ENCODE peak calls at places on chromosome 16, in nine cellular contexts. One of them, this sample, is unnamed.

GRCh38 chr16:30747331-30747730 is 894 bp upstream of the PHKG2 start:
- DNase-seq in spleen: no peak
- DNase-seq in prostate gland: no peak
- DNase-seq in GM12878: no peak
- DNase-seq in HCT116: no peak
- DNase-seq in stomach: no peak
- DNase-seq in breast epithelium: no peak
- DNase-seq in transverse colon: no peak
- DNase-seq in sigmoid colon: no peak
- DNase-seq in this sample: no peak

GRCh38 chr16:3188925-3189825 is 1.2 kb downstream of the OR1F1 start:
- DNase-seq in spleen: peak
- DNase-seq in prostate gland: no peak
- DNase-seq in GM12878: no peak
- DNase-seq in HCT116: no peak
- DNase-seq in stomach: no peak
- DNase-seq in breast epithelium: no peak
- DNase-seq in transverse colon: no peak
- DNase-seq in sigmoid colon: no peak
- DNase-seq in this sample: no peak

GRCh38 chr16:17350212-17350611 is 120.5 kb downstream of the XYLT1 start:
- DNase-seq in spleen: peak
- DNase-seq in prostate gland: no peak
- DNase-seq in GM12878: no peak
- DNase-seq in HCT116: no peak
- DNase-seq in stomach: no peak
- DNase-seq in breast epithelium: no peak
- DNase-seq in transverse colon: no peak
- DNase-seq in sigmoid colon: no peak
- DNase-seq in this sample: no peak

GRCh38 chr16:80899804-80900592 is 95.6 kb upstream of the CDYL2 start:
- DNase-seq in spleen: no peak
- DNase-seq in prostate gland: peak
- DNase-seq in GM12878: no peak
- DNase-seq in HCT116: no peak
- DNase-seq in stomach: peak
- DNase-seq in breast epithelium: peak
- DNase-seq in transverse colon: peak
- DNase-seq in sigmoid colon: peak
- DNase-seq in this sample: no peak

GRCh38 chr16:75402821-75403475 is 30.4 kb downstream of the CFDP1 start:
- DNase-seq in spleen: no peak
- DNase-seq in prostate gland: no peak
- DNase-seq in GM12878: no peak
- DNase-seq in HCT116: peak
- DNase-seq in stomach: no peak
- DNase-seq in breast epithelium: no peak
- DNase-seq in transverse colon: no peak
- DNase-seq in sigmoid colon: no peak
- DNase-seq in this sample: no peak

GRCh38 chr16:7185689-7186088 is 147.0 kb upstream of the RBFOX1 start:
- DNase-seq in spleen: no peak
- DNase-seq in prostate gland: no peak
- DNase-seq in GM12878: no peak
- DNase-seq in HCT116: no peak
- DNase-seq in stomach: no peak
- DNase-seq in breast epithelium: no peak
- DNase-seq in transverse colon: no peak
- DNase-seq in sigmoid colon: no peak
- DNase-seq in this sample: no peak

GRCh38 chr16:25097304-25097988 is 14.1 kb upstream of the LCMT1 start:
- DNase-seq in spleen: no peak
- DNase-seq in prostate gland: no peak
- DNase-seq in GM12878: no peak
- DNase-seq in HCT116: no peak
- DNase-seq in stomach: no peak
- DNase-seq in breast epithelium: no peak
- DNase-seq in transverse colon: no peak
- DNase-seq in sigmoid colon: no peak
- DNase-seq in this sample: no peak

GRCh38 chr16:57575468-57576277 is 33.2 kb downstream of the ADGRG5 start:
- DNase-seq in spleen: no peak
- DNase-seq in prostate gland: no peak
- DNase-seq in GM12878: no peak
- DNase-seq in HCT116: no peak
- DNase-seq in stomach: no peak
- DNase-seq in breast epithelium: no peak
- DNase-seq in transverse colon: no peak
- DNase-seq in sigmoid colon: no peak
- DNase-seq in this sample: peak

GRCh38 chr16:78791011-78791410 is 691.6 kb downstream of the WWOX start:
- DNase-seq in spleen: no peak
- DNase-seq in prostate gland: no peak
- DNase-seq in GM12878: no peak
- DNase-seq in HCT116: no peak
- DNase-seq in stomach: no peak
- DNase-seq in breast epithelium: no peak
- DNase-seq in transverse colon: no peak
- DNase-seq in sigmoid colon: no peak
- DNase-seq in this sample: no peak

GRCh38 chr16:78004501-78004900 is 17.8 kb upstream of the CLEC3A start:
- DNase-seq in spleen: no peak
- DNase-seq in prostate gland: no peak
- DNase-seq in GM12878: no peak
- DNase-seq in HCT116: no peak
- DNase-seq in stomach: no peak
- DNase-seq in breast epithelium: no peak
- DNase-seq in transverse colon: no peak
- DNase-seq in sigmoid colon: no peak
- DNase-seq in this sample: no peak

GRCh38 chr16:76837872-76838271 is 353.1 kb upstream of the MON1B start:
- DNase-seq in spleen: no peak
- DNase-seq in prostate gland: no peak
- DNase-seq in GM12878: no peak
- DNase-seq in HCT116: no peak
- DNase-seq in stomach: no peak
- DNase-seq in breast epithelium: no peak
- DNase-seq in transverse colon: no peak
- DNase-seq in sigmoid colon: no peak
- DNase-seq in this sample: no peak

GRCh38 chr16:86663691-86664517 is 85.6 kb downstream of the FOXL1 start:
- DNase-seq in spleen: no peak
- DNase-seq in prostate gland: no peak
- DNase-seq in GM12878: no peak
- DNase-seq in HCT116: no peak
- DNase-seq in stomach: no peak
- DNase-seq in breast epithelium: no peak
- DNase-seq in transverse colon: no peak
- DNase-seq in sigmoid colon: no peak
- DNase-seq in this sample: no peak

GRCh38 chr16:68786685-68787418 is 49.8 kb downstream of the CDH1 start:
- DNase-seq in spleen: no peak
- DNase-seq in prostate gland: peak
- DNase-seq in GM12878: no peak
- DNase-seq in HCT116: no peak
- DNase-seq in stomach: no peak
- DNase-seq in breast epithelium: no peak
- DNase-seq in transverse colon: peak
- DNase-seq in sigmoid colon: peak
- DNase-seq in this sample: no peak

GRCh38 chr16:74035816-74036215 is 260.8 kb upstream of the PSMD7 start:
- DNase-seq in spleen: no peak
- DNase-seq in prostate gland: no peak
- DNase-seq in GM12878: no peak
- DNase-seq in HCT116: peak
- DNase-seq in stomach: no peak
- DNase-seq in breast epithelium: no peak
- DNase-seq in transverse colon: no peak
- DNase-seq in sigmoid colon: no peak
- DNase-seq in this sample: no peak

DNA sequence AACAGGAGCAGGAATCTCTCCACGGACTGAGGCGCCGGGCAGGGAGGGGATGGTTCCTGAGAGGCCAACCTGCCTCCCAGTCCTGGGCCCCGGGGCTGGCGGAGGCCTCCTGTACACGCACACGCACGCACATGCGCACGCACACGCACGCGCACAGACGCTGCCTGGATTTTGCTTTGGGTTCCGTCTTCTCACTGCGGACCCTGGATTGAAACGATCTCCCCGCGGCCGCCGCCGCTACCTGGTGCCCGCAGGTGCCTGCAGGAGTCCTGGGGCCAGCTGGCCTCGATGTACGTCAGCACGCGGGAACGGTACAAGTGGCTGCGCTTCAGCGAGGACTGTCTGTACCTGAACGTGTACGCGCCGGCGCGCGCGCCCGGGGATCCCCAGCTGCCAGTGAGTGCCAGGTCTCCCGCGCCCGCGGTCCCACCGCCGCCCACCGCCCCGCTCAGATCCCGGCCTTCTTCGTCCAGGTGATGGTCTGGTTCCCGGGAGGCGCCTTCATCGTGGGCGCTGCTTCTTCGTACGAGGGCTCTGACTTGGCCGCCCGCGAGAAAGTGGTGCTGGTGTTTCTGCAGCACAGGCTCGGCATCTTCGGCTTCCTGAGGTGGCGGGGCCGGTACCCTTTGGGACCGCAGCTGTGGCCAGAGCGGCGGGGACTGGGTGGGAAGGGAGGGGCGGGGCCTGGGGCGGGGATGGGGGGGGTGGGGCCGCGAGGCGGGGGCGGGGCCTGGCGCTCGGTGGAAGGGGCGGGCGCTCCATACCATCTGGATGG is 12.2 kb downstream of the CES4A start:
- DNase-seq in spleen: peak
- DNase-seq in prostate gland: peak
- DNase-seq in GM12878: no peak
- DNase-seq in HCT116: no peak
- DNase-seq in stomach: peak
- DNase-seq in breast epithelium: peak
- DNase-seq in transverse colon: peak
- DNase-seq in sigmoid colon: peak
- DNase-seq in this sample: no peak
- TF ChIP-seq POLR2A in spleen: no peak
- TF ChIP-seq POLR2A in prostate gland: no peak
- TF ChIP-seq POLR2A in GM12878: no peak
- TF ChIP-seq POLR2A in HCT116: no peak
- TF ChIP-seq POLR2A in stomach: no peak
- TF ChIP-seq POLR2A in breast epithelium: no peak
- TF ChIP-seq POLR2A in transverse colon: no peak
- TF ChIP-seq POLR2A in sigmoid colon: no peak
- TF ChIP-seq POLR2A in this sample: no peak

GRCh38 chr16:31879937-31880321 is 6.3 kb downstream of the ZNF267 start:
- DNase-seq in spleen: no peak
- DNase-seq in prostate gland: no peak
- DNase-seq in GM12878: no peak
- DNase-seq in HCT116: no peak
- DNase-seq in stomach: no peak
- DNase-seq in breast epithelium: no peak
- DNase-seq in transverse colon: no peak
- DNase-seq in sigmoid colon: no peak
- DNase-seq in this sample: no peak

GRCh38 chr16:31875112-31875803 is 1.7 kb downstream of the ZNF267 start:
- DNase-seq in spleen: no peak
- DNase-seq in prostate gland: no peak
- DNase-seq in GM12878: no peak
- DNase-seq in HCT116: no peak
- DNase-seq in stomach: no peak
- DNase-seq in breast epithelium: no peak
- DNase-seq in transverse colon: no peak
- DNase-seq in sigmoid colon: no peak
- DNase-seq in this sample: no peak

GRCh38 chr16:31880322-31880979 is 6.8 kb downstream of the ZNF267 start:
- DNase-seq in spleen: no peak
- DNase-seq in prostate gland: no peak
- DNase-seq in GM12878: peak
- DNase-seq in HCT116: no peak
- DNase-seq in stomach: no peak
- DNase-seq in breast epithelium: no peak
- DNase-seq in transverse colon: no peak
- DNase-seq in sigmoid colon: no peak
- DNase-seq in this sample: no peak

GRCh38 chr16:31876955-31877828 is 3.6 kb downstream of the ZNF267 start:
- DNase-seq in spleen: no peak
- DNase-seq in prostate gland: no peak
- DNase-seq in GM12878: peak
- DNase-seq in HCT116: no peak
- DNase-seq in stomach: no peak
- DNase-seq in breast epithelium: no peak
- DNase-seq in transverse colon: no peak
- DNase-seq in sigmoid colon: no peak
- DNase-seq in this sample: no peak

GRCh38 chr16:31877876-31878642 is 4.5 kb downstream of the ZNF267 start:
- DNase-seq in spleen: no peak
- DNase-seq in prostate gland: no peak
- DNase-seq in GM12878: no peak
- DNase-seq in HCT116: no peak
- DNase-seq in stomach: no peak
- DNase-seq in breast epithelium: no peak
- DNase-seq in transverse colon: no peak
- DNase-seq in sigmoid colon: no peak
- DNase-seq in this sample: no peak
- TF ChIP-seq CTCF in spleen: no peak
- TF ChIP-seq CTCF in prostate gland: no peak
- TF ChIP-seq CTCF in GM12878: no peak
- TF ChIP-seq CTCF in HCT116: no peak
- TF ChIP-seq CTCF in stomach: no peak
- TF ChIP-seq CTCF in breast epithelium: no peak
- TF ChIP-seq CTCF in transverse colon: no peak
- TF ChIP-seq CTCF in sigmoid colon: no peak
- TF ChIP-seq CTCF in this sample: no peak

GRCh38 chr16:66728804-66729203 is 22.6 kb downstream of the DYNC1LI2 start:
- DNase-seq in spleen: no peak
- DNase-seq in prostate gland: no peak
- DNase-seq in GM12878: no peak
- DNase-seq in HCT116: no peak
- DNase-seq in stomach: no peak
- DNase-seq in breast epithelium: no peak
- DNase-seq in transverse colon: no peak
- DNase-seq in sigmoid colon: peak
- DNase-seq in this sample: no peak
- TF ChIP-seq POLR2AphosphoS5 in spleen: no peak
- TF ChIP-seq POLR2AphosphoS5 in prostate gland: no peak
- TF ChIP-seq POLR2AphosphoS5 in GM12878: no peak
- TF ChIP-seq POLR2AphosphoS5 in HCT116: no peak
- TF ChIP-seq POLR2AphosphoS5 in stomach: no peak
- TF ChIP-seq POLR2AphosphoS5 in breast epithelium: no peak
- TF ChIP-seq POLR2AphosphoS5 in transverse colon: no peak
- TF ChIP-seq POLR2AphosphoS5 in sigmoid colon: no peak
- TF ChIP-seq POLR2AphosphoS5 in this sample: no peak

DNA sequence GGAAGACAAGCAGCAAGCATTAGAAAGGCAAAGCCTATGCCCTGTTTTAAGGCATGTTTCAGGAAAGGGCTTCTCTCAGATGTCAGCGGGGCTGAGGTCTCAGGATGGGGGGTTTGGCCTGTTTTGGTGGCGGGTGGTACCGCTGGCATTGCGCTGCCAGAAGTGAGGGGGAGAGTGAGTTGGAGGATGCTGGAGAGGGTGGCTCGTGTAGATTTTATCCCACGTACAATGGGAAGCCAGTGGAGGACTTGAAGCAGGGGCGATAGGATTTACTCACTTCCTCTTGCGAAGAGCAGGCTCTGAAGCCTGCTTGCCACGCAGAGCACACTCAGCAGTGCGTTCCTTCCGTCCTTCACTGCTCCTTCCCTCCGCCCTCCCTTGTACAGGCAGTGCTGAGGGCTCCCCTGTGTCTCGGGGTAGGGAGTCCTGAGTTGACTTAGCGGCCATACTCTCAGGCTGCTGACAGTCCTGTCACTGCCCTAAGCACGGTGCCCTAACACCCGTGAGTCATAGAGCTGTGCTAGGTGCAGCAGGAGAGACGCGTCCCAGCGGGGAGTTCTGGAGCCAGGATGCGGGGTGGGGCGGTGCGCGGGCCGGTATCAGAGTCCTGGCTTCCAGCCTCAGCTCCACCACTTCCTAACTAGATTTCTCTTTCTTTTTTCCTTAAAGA is 113.1 kb downstream of the SNX29 start:
- DNase-seq in spleen: peak
- DNase-seq in prostate gland: no peak
- DNase-seq in GM12878: no peak
- DNase-seq in HCT116: peak
- DNase-seq in stomach: peak
- DNase-seq in breast epithelium: peak
- DNase-seq in transverse colon: peak
- DNase-seq in sigmoid colon: peak
- DNase-seq in this sample: no peak
- TF ChIP-seq POLR2A in spleen: no peak
- TF ChIP-seq POLR2A in prostate gland: no peak
- TF ChIP-seq POLR2A in GM12878: peak
- TF ChIP-seq POLR2A in HCT116: no peak
- TF ChIP-seq POLR2A in stomach: no peak
- TF ChIP-seq POLR2A in breast epithelium: no peak
- TF ChIP-seq POLR2A in transverse colon: no peak
- TF ChIP-seq POLR2A in sigmoid colon: no peak
- TF ChIP-seq POLR2A in this sample: no peak

This sample was measured in esophagus muscularis mucosa.